ENCODE peak calls at places on chromosomes 11 and 22, in six cellular contexts. G, C, A, F, X and Y are unnamed samples.

GRCh38 chr11:19551454-19551853 is 161.2 kb upstream of the NAV2 start:
- DNase-seq in G (no peak), C (no peak), A (no peak), F (no peak), X (no peak), Y (no peak)

GRCh38 chr11:30902929-30903328 is 316.8 kb upstream of the MPPED2 start:
- DNase-seq in G (no peak), C (no peak), A (no peak), F (no peak), X (no peak), Y (no peak)

GRCh38 chr11:97279341-97279740 is 889.5 kb downstream of the JRKL start:
- DNase-seq in G (no peak), C (no peak), A (no peak), F (no peak), X (no peak), Y (no peak)

GRCh38 chr22:46378499-46379300 is 43.2 kb downstream of the TRMU start:
- DNase-seq in G (no peak), C (no peak), A (no peak), F (no peak), X (peak), Y (no peak)

GRCh38 chr11:2525166-2525861 is 80.5 kb downstream of the KCNQ1 start:
- DNase-seq in G (no peak), C (no peak), A (no peak), F (peak), X (peak), Y (no peak)

GRCh38 chr11:63747006-63747405 is 21.6 kb downstream of the ZFTA start:
- DNase-seq in G (no peak), C (peak), A (no peak), F (no peak), X (no peak), Y (no peak)

GRCh38 chr11:85826096-85826855 is 15.3 kb upstream of the SYTL2 start:
- DNase-seq in G (peak), C (no peak), A (no peak), F (peak), X (peak), Y (no peak)

GRCh38 chr11:32911413-32911812 is 18.8 kb downstream of the QSER1 start:
- DNase-seq in G (no peak), C (no peak), A (no peak), F (no peak), X (no peak), Y (no peak)

GRCh38 chr11:60905551-60906113 is 753 bp downstream of the PRPF19 start:
- DNase-seq in G (no peak), C (no peak), A (no peak), F (peak), X (no peak), Y (no peak)

GRCh38 chr11:2837096-2837601 is 48.4 kb downstream of the CDKN1C start:
- DNase-seq in G (peak), C (no peak), A (no peak), F (no peak), X (peak), Y (no peak)

GRCh38 chr11:69863544-69864200 is 44.5 kb upstream of the FGF3 start:
- DNase-seq in G (no peak), C (no peak), A (no peak), F (no peak), X (peak), Y (no peak)

GRCh38 chr11:16180868-16181267 is 175.5 kb downstream of the SOX6 start:
- DNase-seq in G (no peak), C (no peak), A (no peak), F (no peak), X (no peak), Y (no peak)